ENCODE peak calls at places on chromosomes 3 and 15, in seven cellular contexts. A is upper lobe of left lung, B is Peyer's patch, O is body of pancreas, G is testis, C is IMR-90, J is ovary. S is an unnamed sample.

GRCh38 chr3:43481325-43481860 is 140.4 kb downstream of the ANO10 start:
- DNase-seq in J (no peak), G (no peak), B (no peak), C (no peak), A (no peak), O (no peak), S (no peak)

GRCh38 chr15:88992216-88992615 is 79.0 kb upstream of the MFGE8 start:
- DNase-seq in A (no peak), B (no peak), G (no peak), C (peak; percentile 34), O (no peak), J (no peak), S (no peak)

GRCh38 chr3:123609063-123609462 is 24.2 kb upstream of the HACD2 start:
- DNase-seq in G (no peak), A (no peak), C (no peak), J (no peak), O (no peak), B (no peak), S (no peak)

GRCh38 chr3:45803252-45803935 is 7.1 kb upstream of the SLC6A20 start:
- DNase-seq in B (no peak), G (no peak), C (no peak), A (no peak), O (peak; percentile 12), J (peak; percentile 20), S (peak; percentile 26)

GRCh38 chr3:119311191-119311925 is 17.2 kb downstream of the ARHGAP31 start:
- DNase-seq in C (peak; percentile 89), G (no peak), J (no peak), A (no peak), B (no peak), O (no peak), S (no peak)

GRCh38 chr3:183192650-183193300 is 30.2 kb upstream of the LAMP3 start:
- DNase-seq in C (peak; percentile 22), J (no peak), G (no peak), A (no peak), O (no peak), B (no peak), S (no peak)

GRCh38 chr3:147311716-147312115 is 94.6 kb downstream of the ZIC4 start:
- DNase-seq in A (no peak), O (no peak), G (no peak), C (peak; percentile 22), B (no peak), J (no peak), S (no peak)

GRCh38 chr3:10432156-10432845 is 73.1 kb downstream of the ATP2B2 start:
- DNase-seq in C (no peak), O (no peak), B (no peak), J (no peak), G (no peak), A (no peak), S (no peak)

GRCh38 chr3:103662591-103662990 is 1227.8 kb downstream of the ZPLD1 start:
- DNase-seq in A (no peak), C (no peak), O (no peak), B (no peak), J (no peak), G (no peak), S (no peak)

GRCh38 chr3:7574435-7574834 is 713.5 kb downstream of the GRM7 start:
- DNase-seq in J (no peak), A (no peak), G (no peak), C (no peak), O (no peak), B (no peak), S (no peak)

GRCh38 chr3:14337828-14338227 is 64.6 kb upstream of the SLC6A6 start:
- DNase-seq in G (no peak), O (no peak), C (no peak), J (no peak), A (no peak), B (no peak), S (no peak)

GRCh38 chr3:108494862-108495531 is 15.4 kb downstream of the MYH15 start:
- DNase-seq in C (no peak), J (no peak), O (no peak), G (no peak), B (no peak), A (no peak), S (no peak)

GRCh38 chr3:111803123-111803593 is 55.9 kb upstream of the PHLDB2 start:
- DNase-seq in B (peak; percentile 79), J (peak; percentile 37), G (peak; percentile 48), C (peak; percentile 97), O (peak; percentile 43), A (peak; percentile 61), S (peak; percentile 69)

GRCh38 chr3:164351126-164351525 is 727.2 kb downstream of the SI start:
- DNase-seq in J (no peak), G (no peak), C (no peak), O (no peak), A (no peak), B (no peak), S (no peak)

GRCh38 chr3:15096026-15096425 is 2.9 kb downstream of the RBSN start:
- DNase-seq in C (no peak), A (no peak), G (no peak), J (no peak), O (no peak), B (no peak), S (no peak)

GRCh38 chr3:27568393-27568792 is 84.2 kb upstream of the SLC4A7 start:
- DNase-seq in C (peak; percentile 72), A (peak; percentile 63), O (peak; percentile 48), G (peak; percentile 72), B (peak; percentile 60), J (peak; percentile 41), S (peak; percentile 25)

GRCh38 chr3:124873241-124873640 is 13.9 kb downstream of the ITGB5 start:
- DNase-seq in A (no peak), O (no peak), J (no peak), B (no peak), G (no peak), C (no peak), S (no peak)

GRCh38 chr3:4852780-4853748 is 126.2 kb upstream of the BHLHE40 start:
- DNase-seq in C (no peak), B (no peak), O (no peak), G (no peak), A (no peak), J (no peak), S (no peak)

GRCh38 chr3:150078983-150079739 is 108.5 kb upstream of the PFN2 start:
- DNase-seq in B (no peak), J (no peak), G (no peak), C (peak; percentile 95), A (no peak), O (peak; percentile 50), S (no peak)

GRCh38 chr3:55658297-55659022 is 171.4 kb upstream of the WNT5A start:
- DNase-seq in A (no peak), B (no peak), G (no peak), O (no peak), C (no peak), J (no peak), S (no peak)

GRCh38 chr3:128054363-128054762 is 2.1 kb downstream of the SEC61A1 start:
- DNase-seq in J (no peak), C (peak; percentile 72), O (peak; percentile 40), G (no peak), A (no peak), B (no peak), S (no peak)

GRCh38 chr3:64825404-64825803 is 137.6 kb upstream of the ADAMTS9 start:
- DNase-seq in J (no peak), G (no peak), C (no peak), B (no peak), O (no peak), A (no peak), S (no peak)

GRCh38 chr3:168820748-168821445 is 725.2 kb upstream of the GOLIM4 start:
- DNase-seq in J (no peak), C (no peak), O (no peak), G (no peak), B (no peak), A (no peak), S (no peak)

GRCh38 chr15:88647362-88648105 is 8.7 kb downstream of the ISG20 start:
- DNase-seq in O (peak; percentile 88), C (no peak), A (peak; percentile 65), B (peak; percentile 54), G (peak; percentile 9), J (no peak), S (no peak)

GRCh38 chr3:177610677-177611654 is 413.7 kb upstream of the TBL1XR1 start:
- DNase-seq in G (peak; percentile 24), J (peak; percentile 50), A (no peak), B (no peak), O (peak; percentile 78), C (peak; percentile 40), S (no peak)
- H3K27ac ChIP-seq in G (no peak overlapping the region), J (no peak overlapping the region), A (no peak overlapping the region), B (no peak overlapping the region), O (peak overlapping the region; percentile 17), C (peak overlapping the region; percentile 69), S (no peak overlapping the region)

DNA sequence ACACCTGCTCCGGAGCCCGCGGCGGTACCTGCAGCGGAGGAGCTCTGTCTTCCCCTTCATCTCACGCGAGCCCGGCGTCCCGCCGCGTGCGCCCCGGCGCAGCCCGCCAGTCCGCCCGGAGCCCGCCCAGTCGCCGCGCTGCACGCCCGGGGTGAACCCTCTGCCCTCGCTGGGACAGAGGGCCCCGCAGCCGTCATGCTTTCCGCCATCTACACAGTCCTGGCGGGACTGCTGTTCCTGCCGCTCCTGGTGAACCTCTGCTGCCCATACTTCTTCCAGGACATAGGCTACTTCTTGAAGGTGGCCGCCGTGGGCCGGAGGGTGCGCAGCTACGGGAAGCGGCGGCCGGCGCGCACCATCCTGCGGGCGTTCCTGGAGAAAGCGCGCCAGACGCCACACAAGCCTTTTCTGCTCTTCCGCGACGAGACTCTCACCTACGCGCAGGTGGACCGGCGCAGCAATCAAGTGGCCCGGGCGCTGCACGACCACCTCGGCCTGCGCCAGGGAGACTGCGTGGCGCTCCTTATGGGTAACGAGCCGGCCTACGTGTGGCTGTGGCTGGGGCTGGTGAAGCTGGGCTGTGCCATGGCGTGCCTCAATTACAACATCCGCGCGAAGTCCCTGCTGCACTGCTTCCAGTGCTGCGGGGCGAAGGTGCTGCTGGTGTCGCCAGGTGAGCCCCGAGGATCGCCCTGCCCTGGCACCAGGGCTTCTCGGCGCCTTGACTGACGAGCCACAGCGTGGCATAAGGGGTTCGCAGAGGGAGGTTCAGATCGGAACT is 427 bp downstream of the SLC27A2 start:
- DNase-seq in B (peak; percentile 79), A (peak; percentile 26), J (no peak), G (peak; percentile 18), C (peak; percentile 15), O (peak; percentile 36), S (no peak)
- TF ChIP-seq POLR2A in B (no peak), A (no peak), J (no peak), G (no peak), C (no peak), O (no peak), S (no peak)

DNA sequence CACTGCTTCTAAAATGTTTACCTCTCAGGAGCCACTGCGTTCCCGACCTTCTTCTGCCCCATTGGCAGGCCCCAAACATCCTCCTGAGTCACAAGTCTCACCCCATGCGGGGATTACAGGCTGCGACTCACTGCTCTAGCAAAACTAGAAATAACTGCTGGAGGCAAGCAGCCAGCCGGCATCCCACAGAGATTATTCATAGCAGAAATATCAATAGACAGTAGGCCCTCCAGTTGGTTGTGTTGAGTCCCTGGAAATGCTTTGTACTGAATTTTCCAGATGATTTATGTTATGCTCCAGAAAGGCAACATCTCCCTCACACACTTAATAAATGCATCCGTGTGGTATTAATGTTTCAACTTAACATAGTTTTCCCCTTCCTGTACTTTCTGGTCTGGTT is 64.8 kb downstream of the RFTN1 start:
- DNase-seq in A (peak; percentile 39), G (peak; percentile 62), J (peak; percentile 85), C (peak; percentile 98), B (peak; percentile 70), O (peak; percentile 29), S (no peak)
- H3K4me3 ChIP-seq in A (no peak overlapping the region), G (no peak overlapping the region), J (no peak overlapping the region), C (no peak overlapping the region), B (no peak overlapping the region), O (no peak overlapping the region), S (no peak overlapping the region)

GRCh38 chr3:99870712-99871111 is 53.0 kb downstream of the CMSS1 start:
- DNase-seq in J (no peak), B (peak; percentile 51), O (no peak), C (no peak), G (no peak), A (no peak), S (no peak)
- H3K27ac ChIP-seq in J (peak overlapping the region; percentile 16), B (peak overlapping the region; percentile 74), O (peak overlapping the region; percentile 90), C (no peak overlapping the region), G (peak overlapping the region; percentile 60), A (peak overlapping the region; percentile 1), S (peak overlapping the region; percentile 6)

S was measured in tibial nerve.